ENCODE peak calls at places on chromosomes 6 and 20, in seven cellular contexts. M is activated CD8-positive, alpha-beta memory T cell treated with anti-CD3 and anti-CD28 coated beads, Interleukin-2, amount 50 U/mL, for 4 hours; Q is NCI-H2107; L is activated T-helper 1 cell treated with anti-CD3 and anti-CD28 coated beads, Interleukin-2, amount 50 U/mL, for 16 hours; G is NCI-H1930; F is LoVo; A is HS-5. O is an unnamed sample.

GRCh38 chr20:20621191-20621590 is 91.3 kb downstream of the RALGAPA2 start:
- DNase-seq in M (no peak), Q (no peak), L (no peak), G (no peak), F (no peak), A (no peak), O (no peak)

GRCh38 chr20:17655865-17656489 is 26.1 kb downstream of the RRBP1 start:
- DNase-seq in M (no peak), Q (no peak), L (no peak), G (no peak), F (no peak), A (no peak), O (no peak)

GRCh38 chr20:1700990-1701389 is 43.4 kb upstream of the SIRPG start:
- DNase-seq in M (no peak), Q (no peak), L (no peak), G (no peak), F (no peak), A (no peak), O (no peak)

GRCh38 chr6:134351615-134352474 is 33.9 kb upstream of the SGK1 start:
- DNase-seq in M (no peak), Q (peak), L (no peak), G (no peak), F (no peak), A (no peak), O (no peak)

GRCh38 chr6:15479761-15480160 is 183.1 kb downstream of the DTNBP1 start:
- DNase-seq in M (no peak), Q (no peak), L (no peak), G (no peak), F (no peak), A (no peak), O (no peak)

GRCh38 chr6:55388161-55388560 is 60.9 kb downstream of the GFRAL start:
- DNase-seq in M (no peak), Q (no peak), L (no peak), G (no peak), F (no peak), A (peak), O (no peak)

GRCh38 chr6:158408552-158409130 is 96.4 kb downstream of the TULP4 start:
- DNase-seq in M (no peak), Q (no peak), L (no peak), G (no peak), F (no peak), A (no peak), O (no peak)

GRCh38 chr20:11338506-11339306 is 579.0 kb upstream of the BTBD3 start:
- DNase-seq in M (no peak), Q (no peak), L (no peak), G (no peak), F (no peak), A (no peak), O (no peak)

GRCh38 chr6:144804246-144804790 is 519.2 kb downstream of the UTRN start:
- DNase-seq in M (no peak), Q (no peak), L (no peak), G (no peak), F (no peak), A (no peak), O (no peak)

GRCh38 chr6:87806635-87807034 is 104.6 kb upstream of the AKIRIN2 start:
- DNase-seq in M (no peak), Q (peak), L (no peak), G (no peak), F (peak), A (no peak), O (peak)

GRCh38 chr20:42110301-42110700 is 492.1 kb upstream of the CHD6 start:
- DNase-seq in M (no peak), Q (no peak), L (no peak), G (no peak), F (no peak), A (no peak), O (no peak)

GRCh38 chr20:60053813-60054190 is 95.6 kb downstream of the CDH26 start:
- DNase-seq in M (no peak), Q (no peak), L (no peak), G (no peak), F (no peak), A (no peak), O (no peak)

GRCh38 chr6:161437851-161438250 is 164.0 kb upstream of the AGPAT4 start:
- DNase-seq in M (no peak), Q (no peak), L (no peak), G (no peak), F (no peak), A (peak), O (no peak)

GRCh38 chr6:88722691-88723090 is 240.7 kb downstream of the RNGTT start:
- DNase-seq in M (no peak), Q (no peak), L (no peak), G (no peak), F (no peak), A (no peak), O (no peak)

GRCh38 chr6:159594750-159595117 is 98.3 kb downstream of the SOD2 start:
- DNase-seq in M (no peak), Q (no peak), L (no peak), G (no peak), F (peak), A (peak), O (no peak)

GRCh38 chr6:97850458-97851218 is 567.6 kb upstream of the MMS22L start:
- DNase-seq in M (no peak), Q (no peak), L (no peak), G (no peak), F (no peak), A (peak), O (no peak)

GRCh38 chr20:58512808-58513552 is 2.2 kb downstream of the APCDD1L start:
- DNase-seq in M (no peak), Q (no peak), L (no peak), G (no peak), F (no peak), A (no peak), O (no peak)

GRCh38 chr6:108027594-108027993 is 46.9 kb downstream of the OSTM1 start:
- DNase-seq in M (no peak), Q (no peak), L (no peak), G (peak), F (peak), A (no peak), O (peak)

GRCh38 chr6:154295733-154296132 is 60.9 kb downstream of the IPCEF1 start:
- DNase-seq in M (no peak), Q (no peak), L (no peak), G (no peak), F (no peak), A (no peak), O (no peak)

GRCh38 chr6:79841577-79842381 is 105.6 kb downstream of the ELOVL4 start:
- DNase-seq in M (no peak), Q (no peak), L (no peak), G (no peak), F (no peak), A (no peak), O (no peak)

GRCh38 chr6:154995241-154996162 is at the start of gene TIAM2:
- DNase-seq in M (no peak), Q (no peak), L (no peak), G (peak), F (no peak), A (no peak), O (no peak)

GRCh38 chr6:127865108-127865507 is 35.8 kb downstream of the THEMIS start:
- DNase-seq in M (no peak), Q (no peak), L (no peak), G (no peak), F (no peak), A (no peak), O (no peak)

GRCh38 chr6:87756858-87757257 is 54.8 kb upstream of the AKIRIN2 start:
- DNase-seq in M (no peak), Q (no peak), L (no peak), G (no peak), F (no peak), A (peak), O (no peak)

GRCh38 chr6:9139762-9140161 is 704.4 kb upstream of the SLC35B3 start:
- DNase-seq in M (no peak), Q (no peak), L (no peak), G (no peak), F (no peak), A (peak), O (no peak)

GRCh38 chr6:163942790-163943189 is 528.3 kb downstream of the QKI start:
- DNase-seq in M (no peak), Q (no peak), L (no peak), G (no peak), F (no peak), A (no peak), O (no peak)

GRCh38 chr6:39319621-39320369 is 2.7 kb downstream of the KCNK16 start:
- DNase-seq in M (no peak), Q (no peak), L (no peak), G (no peak), F (no peak), A (no peak), O (no peak)

GRCh38 chr6:161353208-161353613 is 79.3 kb upstream of the AGPAT4 start:
- DNase-seq in M (no peak), Q (no peak), L (no peak), G (no peak), F (no peak), A (no peak), O (no peak)

GRCh38 chr20:37072293-37073196 is 23.3 kb downstream of the RBL1 start:
- DNase-seq in M (no peak), Q (no peak), L (no peak), G (no peak), F (no peak), A (no peak), O (no peak)

GRCh38 chr6:169254456-169255316 is 1.0 kb upstream of the THBS2 start:
- DNase-seq in M (no peak), Q (no peak), L (no peak), G (no peak), F (no peak), A (no peak), O (no peak)

GRCh38 chr20:17967595-17968365 is 814 bp downstream of the SNX5 start:
- DNase-seq in M (no peak), Q (no peak), L (no peak), G (no peak), F (peak), A (no peak), O (no peak)

GRCh38 chr6:86969573-86969972 is 32.2 kb downstream of the HTR1E start:
- DNase-seq in M (no peak), Q (no peak), L (no peak), G (no peak), F (peak), A (no peak), O (no peak)

GRCh38 chr20:21575167-21575566 is 61.3 kb upstream of the NKX2-2 start:
- DNase-seq in M (no peak), Q (no peak), L (no peak), G (no peak), F (no peak), A (no peak), O (no peak)

GRCh38 chr6:24933868-24934401 is 1.8 kb downstream of the RIPOR2 start:
- DNase-seq in M (peak), Q (no peak), L (peak), G (peak), F (peak), A (no peak), O (no peak)

GRCh38 chr20:37938954-37939353 is 36.0 kb downstream of the VSTM2L start:
- DNase-seq in M (no peak), Q (no peak), L (no peak), G (no peak), F (no peak), A (no peak), O (no peak)

GRCh38 chr6:54935739-54936138 is 89.2 kb downstream of the FAM83B start:
- DNase-seq in M (no peak), Q (no peak), L (no peak), G (no peak), F (peak), A (peak), O (no peak)

GRCh38 chr6:168198302-168199180 is 119.5 kb upstream of the FRMD1 start:
- DNase-seq in M (no peak), Q (no peak), L (no peak), G (no peak), F (no peak), A (no peak), O (no peak)

GRCh38 chr20:11502668-11503067 is 415.0 kb upstream of the BTBD3 start:
- DNase-seq in M (no peak), Q (no peak), L (no peak), G (no peak), F (no peak), A (no peak), O (no peak)

GRCh38 chr6:117956386-117956785 is 49.3 kb downstream of the SLC35F1 start:
- DNase-seq in M (no peak), Q (no peak), L (no peak), G (no peak), F (no peak), A (no peak), O (no peak)

GRCh38 chr6:35082733-35083403 is 58.3 kb downstream of the TCP11 start:
- DNase-seq in M (no peak), Q (no peak), L (no peak), G (no peak), F (no peak), A (no peak), O (no peak)

GRCh38 chr6:106659859-106660258 is 30.5 kb downstream of the QRSL1 start:
- DNase-seq in M (no peak), Q (no peak), L (no peak), G (no peak), F (no peak), A (no peak), O (no peak)